ENCODE peak calls at places on chromosomes 5 and 9, in four cellular contexts. A, K, U and O are unnamed samples.

GRCh38 chr9:100600511-100601079 is 22.7 kb downstream of the CAVIN4 start:
- DNase-seq in A (no peak), K (no peak), U (no peak), O (no peak)

GRCh38 chr5:82396871-82397514 is 118.8 kb upstream of the RPS23 start:
- DNase-seq in A (peak), K (peak), U (peak), O (peak)

GRCh38 chr5:157571357-157571827 is 4.2 kb downstream of the ADAM19 start:
- DNase-seq in A (no peak), K (no peak), U (peak), O (peak)

GRCh38 chr9:133825555-133826198 is 87.5 kb upstream of the SARDH start:
- DNase-seq in A (no peak), K (peak), U (peak), O (peak)

GRCh38 chr5:111859533-111860270 is 102.7 kb upstream of the NREP start:
- DNase-seq in A (peak), K (peak), U (peak), O (peak)

GRCh38 chr5:79613571-79613970 is 1.3 kb downstream of the TENT2 start:
- DNase-seq in A (no peak), K (no peak), U (no peak), O (no peak)

GRCh38 chr9:107491081-107492053 is 1.8 kb upstream of the KLF4 start:
- DNase-seq in A (no peak), K (peak), U (no peak), O (no peak)

GRCh38 chr5:68279960-68280359 is 64.4 kb downstream of the PIK3R1 start:
- DNase-seq in A (no peak), K (no peak), U (no peak), O (no peak)

GRCh38 chr5:140988036-140988997 is 22.0 kb downstream of the PCDHAC2 start:
- DNase-seq in A (no peak), K (no peak), U (no peak), O (no peak)

GRCh38 chr9:135797507-135798302 is 95.7 kb downstream of the KCNT1 start:
- DNase-seq in A (no peak), K (peak), U (peak), O (peak)

GRCh38 chr5:29263836-29264235 is 1929.7 kb upstream of the CDH6 start:
- DNase-seq in A (no peak), K (no peak), U (no peak), O (no peak)

GRCh38 chr9:88476491-88477271 is 58.3 kb upstream of the NXNL2 start:
- DNase-seq in A (peak), K (peak), U (peak), O (peak)

GRCh38 chr9:137217276-137218211 is 4.5 kb downstream of the RNF208 start:
- DNase-seq in A (no peak), K (peak), U (no peak), O (no peak)

GRCh38 chr9:84959339-84959738 is 289.8 kb downstream of the NTRK2 start:
- DNase-seq in A (no peak), K (no peak), U (no peak), O (no peak)

GRCh38 chr5:78979117-78979742 is 5.9 kb downstream of the ARSB start:
- DNase-seq in A (no peak), K (no peak), U (no peak), O (no peak)

GRCh38 chr5:179192185-179192890 is 132.2 kb downstream of the ZNF354C start:
- DNase-seq in A (no peak), K (no peak), U (no peak), O (no peak)

GRCh38 chr5:139861021-139861888 is 65.6 kb downstream of the PSD2 start:
- DNase-seq in A (no peak), K (no peak), U (no peak), O (no peak)

GRCh38 chr5:10329808-10330481 is 22.2 kb upstream of the CMBL start:
- DNase-seq in A (no peak), K (peak), U (no peak), O (peak)

GRCh38 chr5:177066227-177066626 is 20.5 kb upstream of the FGFR4 start:
- DNase-seq in A (no peak), K (no peak), U (no peak), O (peak)

GRCh38 chr9:121954477-121955175 is 138.5 kb downstream of the TTLL11 start:
- DNase-seq in A (no peak), K (peak), U (peak), O (no peak)

GRCh38 chr9:112836394-112836793 is 54.3 kb downstream of the SLC46A2 start:
- DNase-seq in A (no peak), K (no peak), U (no peak), O (no peak)

GRCh38 chr5:31196309-31196708 is 2.8 kb downstream of the CDH6 start:
- DNase-seq in A (no peak), K (no peak), U (peak), O (no peak)
- TF ChIP-seq CTCF in A (peak), K (no peak), U (peak), O (no peak)

GRCh38 chr9:878239-878638 is 36.7 kb downstream of the DMRT1 start:
- DNase-seq in A (no peak), K (no peak), U (no peak), O (no peak)

GRCh38 chr9:886886-887285 is 45.4 kb downstream of the DMRT1 start:
- DNase-seq in A (no peak), K (no peak), U (no peak), O (no peak)

GRCh38 chr9:883011-883410 is 41.5 kb downstream of the DMRT1 start:
- DNase-seq in A (no peak), K (no peak), U (no peak), O (no peak)

GRCh38 chr9:880725-881124 is 39.2 kb downstream of the DMRT1 start:
- DNase-seq in A (no peak), K (no peak), U (no peak), O (no peak)

DNA sequence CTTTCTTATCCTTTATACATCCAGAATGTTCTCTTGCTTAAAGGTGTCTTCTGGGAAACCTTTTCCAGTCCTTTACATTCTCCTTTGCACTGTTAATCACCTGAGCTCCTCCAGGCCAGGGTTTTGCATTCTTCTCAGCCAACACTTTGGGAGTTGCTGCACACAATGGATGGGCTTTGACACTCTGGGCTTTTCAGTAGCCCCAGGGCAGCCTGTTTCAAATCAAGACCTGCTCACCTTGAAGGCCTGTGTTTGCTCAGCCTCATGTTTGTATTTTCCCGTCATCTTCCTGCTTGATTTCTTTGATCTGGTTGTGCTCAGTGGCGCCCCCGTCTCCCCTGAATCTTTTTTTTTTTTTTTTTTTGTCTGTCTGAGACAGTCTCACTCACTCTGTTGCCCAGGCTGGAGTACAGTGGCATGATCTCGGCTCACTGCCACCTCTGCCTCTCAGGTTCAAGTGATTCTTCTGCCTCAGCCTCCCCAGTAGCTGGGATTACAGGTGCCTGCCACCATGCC is 41.0 kb downstream of the DMRT1 start:
- DNase-seq in A (no peak), K (no peak), U (no peak), O (no peak)
- TF ChIP-seq CTCF in A (no peak), K (no peak), U (no peak), O (peak)

GRCh38 chr5:142772766-142773293 is 2.7 kb downstream of the ARHGAP26 start:
- DNase-seq in A (no peak), K (no peak), U (no peak), O (no peak)

GRCh38 chr5:142769793-142770649 is at the start of gene ARHGAP26:
- DNase-seq in A (peak), K (peak), U (peak), O (peak)

GRCh38 chr5:142769251-142769792 is 855 bp upstream of the ARHGAP26 start:
- DNase-seq in A (no peak), K (no peak), U (peak), O (no peak)

GRCh38 chr5:142767925-142768324 is 2.3 kb upstream of the ARHGAP26 start:
- DNase-seq in A (no peak), K (no peak), U (no peak), O (no peak)

DNA sequence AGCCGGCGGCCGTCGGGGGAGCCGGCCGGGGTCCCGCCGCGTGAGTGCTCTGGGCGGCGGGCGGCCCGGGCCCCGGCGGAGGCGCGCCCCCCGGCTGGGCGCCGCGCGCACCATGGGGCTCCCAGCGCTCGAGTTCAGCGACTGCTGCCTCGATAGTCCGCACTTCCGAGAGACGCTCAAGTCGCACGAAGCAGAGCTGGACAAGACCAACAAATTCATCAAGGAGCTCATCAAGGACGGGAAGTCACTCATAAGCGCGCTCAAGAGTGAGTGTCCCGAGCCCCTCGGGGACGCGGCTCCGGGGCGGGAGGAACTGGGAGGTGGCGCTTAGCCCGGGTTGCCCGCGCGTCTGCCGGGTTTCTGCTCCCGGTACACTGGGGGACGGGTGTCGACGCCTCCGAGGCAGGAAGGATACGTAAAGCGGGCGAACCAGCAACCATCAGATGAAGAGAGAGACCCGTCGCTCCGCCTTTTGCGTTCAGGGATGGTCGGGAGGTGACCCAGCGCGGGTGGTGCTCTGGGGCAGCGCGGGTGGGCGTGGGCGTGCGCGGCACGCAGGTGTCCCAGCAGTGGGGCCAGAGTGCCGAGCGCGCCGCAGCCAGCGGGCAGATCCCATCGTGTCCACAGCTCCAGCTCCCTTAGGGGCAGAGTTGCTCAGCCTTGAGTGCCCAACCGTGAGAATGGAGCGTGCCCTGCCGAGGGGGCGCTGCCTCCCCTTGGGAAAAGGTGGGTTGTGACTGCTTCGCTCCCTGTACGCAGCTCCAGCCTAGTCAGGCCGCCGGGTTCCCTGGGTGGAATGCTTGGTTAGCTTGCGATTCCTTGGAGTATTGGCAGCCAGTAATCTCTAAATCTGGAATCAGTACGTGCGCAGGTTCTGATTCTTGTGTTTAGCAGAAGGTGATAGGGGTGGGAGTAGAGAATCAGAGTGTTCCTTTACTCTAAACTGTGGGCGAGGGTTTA is 753 bp downstream of the ARHGAP26 start:
- DNase-seq in A (no peak), K (peak), U (peak), O (peak)
- TF ChIP-seq CTCF in A (peak), K (no peak), U (no peak), O (peak)

DNA sequence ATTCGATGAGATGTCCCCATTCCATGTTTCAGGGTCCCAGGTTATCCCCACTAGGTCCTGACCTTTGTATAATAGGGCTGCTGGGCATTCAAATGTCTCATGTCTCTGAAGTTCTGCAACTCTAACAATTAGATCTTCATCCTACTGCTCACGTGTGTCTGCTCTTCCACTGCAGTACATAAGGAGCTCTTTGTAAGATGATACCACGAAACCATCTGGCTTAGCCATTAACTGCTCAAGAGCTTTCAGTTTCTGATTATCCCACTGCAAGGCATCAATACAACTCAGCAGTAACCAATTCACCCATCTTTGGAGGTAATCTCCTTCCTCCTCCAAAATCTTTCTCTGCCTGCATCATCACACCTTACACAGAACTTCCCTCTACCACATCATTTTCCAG is 49.9 kb upstream of the PPP2CA start:
- DNase-seq in A (peak), K (no peak), U (no peak), O (no peak)
- TF ChIP-seq CTCF in A (no peak), K (no peak), U (no peak), O (no peak)

GRCh38 chr9:37412431-37413151 is 9.9 kb upstream of the GRHPR start:
- DNase-seq in A (peak), K (no peak), U (no peak), O (peak)

GRCh38 chr9:37410354-37410861 is 12.1 kb upstream of the GRHPR start:
- DNase-seq in A (no peak), K (no peak), U (no peak), O (no peak)

GRCh38 chr9:37408933-37409710 is 13.4 kb upstream of the GRHPR start:
- DNase-seq in A (no peak), K (no peak), U (no peak), O (no peak)

GRCh38 chr9:37413311-37413710 is 9.2 kb upstream of the GRHPR start:
- DNase-seq in A (no peak), K (no peak), U (no peak), O (peak)

GRCh38 chr9:37410969-37411785 is 11.3 kb upstream of the GRHPR start:
- DNase-seq in A (no peak), K (no peak), U (no peak), O (peak)
- TF ChIP-seq CTCF in A (peak), K (peak), U (peak), O (peak)

GRCh38 chr9:131365546-131365945 is 28.3 kb upstream of the PRRC2B start:
- DNase-seq in A (no peak), K (no peak), U (no peak), O (no peak)

GRCh38 chr9:131358438-131359029 is 35.4 kb upstream of the PRRC2B start:
- DNase-seq in A (no peak), K (no peak), U (no peak), O (no peak)

GRCh38 chr9:131366745-131367401 is 27.0 kb upstream of the PRRC2B start:
- DNase-seq in A (no peak), K (peak), U (peak), O (peak)

GRCh38 chr9:131361202-131361833 is 32.6 kb upstream of the PRRC2B start:
- DNase-seq in A (no peak), K (peak), U (no peak), O (peak)
- TF ChIP-seq CTCF in A (no peak), K (no peak), U (no peak), O (no peak)

GRCh38 chr9:13615660-13616615 is 336.4 kb upstream of the MPDZ start:
- DNase-seq in A (no peak), K (no peak), U (no peak), O (no peak)
- TF ChIP-seq CTCF in A (no peak), K (no peak), U (no peak), O (no peak)